ENCODE peak calls at places on chromosomes 3 and 15, in eight cellular contexts. Q, A, D, F, Z, U, P and G are unnamed samples.
A peak's percentile ranks its signal among the peaks of the same experiment; 100 is the strongest.

GRCh38 chr15:40825661-40826088 is 2.8 kb downstream of the PPP1R14D start:
- DNase-seq in F (peak; percentile 34), P (peak; percentile 54), Q (no peak), Z (no peak), U (peak; percentile 57), A (no peak), D (no peak), G (no peak)

GRCh38 chr3:45907769-45908705 is 21.7 kb downstream of the CCR9 start:
- DNase-seq in Z (no peak), Q (no peak), P (peak; percentile 64), D (no peak), A (no peak), F (peak; percentile 64), U (no peak), G (no peak)

GRCh38 chr3:157063926-157064325 is 96.0 kb downstream of the CCNL1 start:
- DNase-seq in U (no peak), D (no peak), P (no peak), F (peak; percentile 83), A (no peak), Z (no peak), Q (no peak), G (no peak)

GRCh38 chr3:45592405-45592804 is 2.1 kb upstream of the LIMD1 start:
- DNase-seq in D (no peak), U (no peak), Q (no peak), P (no peak), A (no peak), Z (no peak), F (no peak), G (no peak)

GRCh38 chr3:31903686-31904431 is 77.2 kb downstream of the OSBPL10 start:
- DNase-seq in Z (no peak), U (no peak), F (no peak), A (no peak), D (peak; percentile 26), Q (no peak), P (no peak), G (no peak)

GRCh38 chr3:71591106-71591505 is 7.6 kb upstream of the FOXP1 start:
- DNase-seq in A (no peak), Q (no peak), D (no peak), Z (no peak), U (no peak), F (peak; percentile 30), P (no peak), G (no peak)

GRCh38 chr3:18807593-18807992 is 340.7 kb upstream of the KCNH8 start:
- DNase-seq in U (no peak), D (no peak), A (no peak), F (no peak), Z (no peak), Q (no peak), P (no peak), G (no peak)

GRCh38 chr15:25554640-25555039 is 115.8 kb upstream of the UBE3A start:
- DNase-seq in D (no peak), Q (no peak), U (no peak), Z (no peak), F (no peak), A (no peak), P (no peak), G (no peak)

GRCh38 chr15:71800835-71801745 is 9.3 kb upstream of the NR2E3 start:
- DNase-seq in U (peak; percentile 96), F (peak; percentile 72), Z (no peak), Q (no peak), D (peak; percentile 75), P (peak; percentile 83), A (peak; percentile 77), G (peak; percentile 41)

GRCh38 chr3:195103623-195104022 is 167.3 kb downstream of the XXYLT1 start:
- DNase-seq in D (no peak), A (no peak), F (no peak), P (no peak), Q (no peak), Z (no peak), U (no peak), G (no peak)

GRCh38 chr3:184538600-184539431 is 22.8 kb upstream of the EPHB3 start:
- DNase-seq in F (no peak), D (no peak), P (no peak), Z (no peak), Q (no peak), A (no peak), U (no peak), G (peak; percentile 39)

GRCh38 chr3:28172748-28173147 is 68.7 kb upstream of the CMC1 start:
- DNase-seq in Q (no peak), U (no peak), Z (no peak), P (no peak), D (no peak), A (no peak), F (no peak), G (no peak)

GRCh38 chr3:34856577-34856976 is 782.7 kb upstream of the ARPP21 start:
- DNase-seq in U (no peak), P (no peak), Z (no peak), Q (no peak), A (peak; percentile 13), D (no peak), F (no peak), G (no peak)

GRCh38 chr3:113271594-113272368 is 60.4 kb downstream of the BOC start:
- DNase-seq in D (no peak), F (no peak), A (no peak), P (no peak), Z (no peak), Q (no peak), U (no peak), G (no peak)

GRCh38 chr3:178385280-178385952 is 150.8 kb upstream of the KCNMB2 start:
- DNase-seq in D (peak; percentile 27), P (peak; percentile 47), U (peak; percentile 5), Q (no peak), Z (no peak), A (peak; percentile 48), F (peak; percentile 39), G (peak; percentile 16)

GRCh38 chr15:97968380-97968779 is 7.9 kb downstream of the ARRDC4 start:
- DNase-seq in A (no peak), Q (no peak), P (no peak), U (no peak), F (peak; percentile 93), D (peak; percentile 48), Z (no peak), G (no peak)

GRCh38 chr3:77326586-77326985 is 286.7 kb downstream of the ROBO2 start:
- DNase-seq in A (no peak), P (no peak), Z (no peak), D (no peak), U (no peak), Q (no peak), F (no peak), G (no peak)

DNA sequence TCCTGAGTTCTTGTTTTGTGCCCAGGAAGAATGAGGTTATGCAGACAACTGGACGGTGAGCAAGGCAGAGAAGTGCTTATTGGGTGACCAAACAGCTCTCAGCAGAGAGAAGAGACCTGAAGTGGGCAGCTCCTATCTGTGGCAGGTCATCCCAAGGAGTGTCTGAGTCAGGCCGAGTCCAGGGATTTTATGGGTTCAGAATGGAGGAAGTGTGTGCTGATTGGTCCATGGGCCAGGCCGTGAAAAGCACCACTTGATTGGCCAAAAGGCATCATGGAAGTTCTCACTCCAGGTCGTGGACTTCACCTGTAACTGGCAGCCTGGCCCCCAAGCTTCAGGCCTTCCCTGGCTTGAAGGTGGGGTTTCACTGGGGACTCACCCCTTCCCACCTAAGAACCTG is 74.5 kb downstream of the NR1D2 start:
- DNase-seq in Z (no peak), Q (no peak), F (no peak), P (no peak), U (no peak), D (no peak), A (no peak), G (no peak)
- H3K27ac ChIP-seq in Z (no peak overlapping the region), Q (no peak overlapping the region), F (no peak overlapping the region), P (no peak overlapping the region), U (no peak overlapping the region), D (peak overlapping the region; percentile 95), A (no peak overlapping the region), G (no peak overlapping the region)

GRCh38 chr3:14343338-14344112 is 58.9 kb upstream of the SLC6A6 start:
- DNase-seq in Z (no peak), F (peak; percentile 24), P (no peak), U (no peak), A (no peak), Q (no peak), D (no peak), G (no peak)
- H3K27ac ChIP-seq in Z (no peak overlapping the region), F (no peak overlapping the region), P (no peak overlapping the region), U (no peak overlapping the region), A (no peak overlapping the region), Q (no peak overlapping the region), D (no peak overlapping the region), G (no peak overlapping the region)

GRCh38 chr15:75153565-75154248 is 48.0 kb upstream of the C15orf39 start:
- DNase-seq in Q (no peak), P (no peak), Z (no peak), F (no peak), D (no peak), U (no peak), A (no peak), G (no peak)

GRCh38 chr15:75159244-75159643 is 42.4 kb upstream of the C15orf39 start:
- DNase-seq in P (no peak), F (no peak), Q (no peak), U (no peak), Z (no peak), A (no peak), D (no peak), G (no peak)

GRCh38 chr15:75154461-75155062 is 47.1 kb upstream of the C15orf39 start:
- DNase-seq in Q (no peak), D (no peak), F (no peak), A (no peak), Z (no peak), P (no peak), U (no peak), G (no peak)

GRCh38 chr15:75158402-75158801 is 43.3 kb upstream of the C15orf39 start:
- DNase-seq in Z (no peak), U (no peak), P (no peak), F (no peak), A (no peak), D (no peak), Q (no peak), G (no peak)

GRCh38 chr15:75156306-75157215 is 45.1 kb upstream of the C15orf39 start:
- DNase-seq in Q (no peak), D (no peak), U (peak; percentile 48), P (no peak), A (no peak), Z (no peak), F (no peak), G (no peak)
- H3K27ac ChIP-seq in Q (no peak overlapping the region), D (no peak overlapping the region), U (no peak overlapping the region), P (no peak overlapping the region), A (no peak overlapping the region), Z (no peak overlapping the region), F (no peak overlapping the region), G (no peak overlapping the region)

DNA sequence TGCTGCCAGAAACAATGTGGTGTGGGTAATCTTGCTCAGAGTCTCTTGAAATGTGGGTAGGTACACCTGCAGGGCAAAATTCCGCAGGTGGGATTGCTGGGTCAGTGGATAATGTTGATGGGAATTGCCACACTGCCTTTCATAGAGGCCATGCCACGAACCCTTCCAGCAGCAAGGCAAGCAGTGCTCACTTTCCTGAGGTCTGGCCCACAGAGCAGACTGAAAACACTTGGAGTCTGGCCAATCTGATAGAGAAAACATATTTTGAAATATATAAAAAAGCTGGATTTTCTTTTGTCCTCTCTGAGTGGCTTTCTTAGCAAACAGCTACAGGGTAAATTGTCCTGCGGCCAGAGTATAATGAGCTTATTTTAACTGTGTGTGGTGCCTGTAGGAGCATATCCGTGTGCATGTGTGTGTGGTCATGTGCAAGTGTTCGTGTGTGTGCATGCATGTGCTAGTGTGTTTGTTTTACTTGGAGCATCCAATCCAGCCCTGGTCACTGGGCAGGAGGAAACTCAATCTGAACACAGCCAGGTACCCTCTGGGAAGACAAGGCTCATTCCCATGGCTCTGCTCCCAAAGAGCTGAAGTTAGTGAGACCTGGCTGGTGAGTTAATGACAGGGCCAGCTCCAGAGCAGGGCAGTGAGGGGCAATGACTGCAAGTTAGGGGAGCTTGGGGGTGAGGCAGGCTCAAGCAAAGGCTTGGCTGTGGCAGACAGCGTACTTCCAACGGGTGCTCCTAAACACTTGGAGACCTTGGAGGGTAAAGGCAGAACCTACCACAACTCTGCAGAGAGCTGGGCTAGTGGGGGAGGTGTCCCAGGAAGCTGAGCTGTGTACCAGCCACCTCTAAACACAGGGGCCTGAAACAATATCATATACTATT is 91.3 kb downstream of the PLXNA1 start:
- DNase-seq in A (no peak), Z (no peak), Q (no peak), P (no peak), U (no peak), F (no peak), D (peak; percentile 26), G (no peak)
- H3K27ac ChIP-seq in A (no peak overlapping the region), Z (no peak overlapping the region), Q (no peak overlapping the region), P (no peak overlapping the region), U (no peak overlapping the region), F (no peak overlapping the region), D (peak overlapping the region; percentile 88), G (no peak overlapping the region)